ENCODE peak calls at places on chromosomes 5 and 9, in nine cellular contexts. O is spleen, Z is IMR-90, J is heart left ventricle, S is uterus, X is ovary, K is tibial nerve, Q is H1, E is prostate gland. W is an unnamed sample.

GRCh38 chr9:73093740-73094379 is 57.8 kb upstream of the ANXA1 start:
- DNase-seq in S (no peak), Z (peak; percentile 1), Q (no peak), X (no peak), O (no peak), J (no peak), E (no peak), K (no peak), W (no peak)

GRCh38 chr9:34547960-34548603 is 25.3 kb upstream of the ENHO start:
- DNase-seq in O (peak; percentile 84), K (peak; percentile 37), Z (peak; percentile 51), S (peak; percentile 73), E (peak; percentile 63), J (peak; percentile 67), X (peak; percentile 76), Q (peak; percentile 89), W (no peak)

GRCh38 chr5:53249529-53249928 is 140.0 kb upstream of the MOCS2 start:
- DNase-seq in S (no peak), X (no peak), Q (no peak), O (no peak), Z (peak; percentile 98), J (no peak), E (no peak), K (no peak), W (no peak)

GRCh38 chr9:126615251-126615790 is 1.6 kb downstream of the LMX1B start:
- DNase-seq in K (no peak), X (no peak), Z (peak; percentile 4), E (no peak), O (no peak), S (no peak), J (peak; percentile 43), Q (peak; percentile 75), W (no peak)

GRCh38 chr9:20722221-20722620 is 38.2 kb downstream of the FOCAD start:
- DNase-seq in X (no peak), Q (no peak), K (no peak), O (no peak), E (no peak), S (no peak), J (no peak), Z (no peak), W (no peak)

GRCh38 chr5:76718880-76719279 is 3.0 kb downstream of the F2R start:
- DNase-seq in X (no peak), K (no peak), Z (no peak), E (no peak), O (no peak), J (no peak), S (no peak), Q (no peak), W (no peak)

GRCh38 chr5:140060816-140061215 is 17.7 kb upstream of the NRG2 start:
- DNase-seq in K (no peak), Q (no peak), J (no peak), O (no peak), X (no peak), S (no peak), E (no peak), Z (no peak), W (no peak)

GRCh38 chr5:115262066-115262404 is 642 bp downstream of the PGGT1B start:
- DNase-seq in Q (no peak), E (no peak), K (no peak), S (no peak), O (no peak), J (no peak), Z (peak; percentile 8), X (no peak), W (no peak)

GRCh38 chr9:11506980-11507379 is 894.2 kb upstream of the PTPRD start:
- DNase-seq in J (no peak), O (no peak), E (no peak), K (no peak), S (no peak), Q (no peak), X (no peak), Z (no peak), W (no peak)

GRCh38 chr9:127570533-127571111 is 41.5 kb upstream of the STXBP1 start:
- DNase-seq in X (no peak), Q (no peak), J (no peak), E (no peak), S (no peak), K (no peak), O (no peak), Z (no peak), W (no peak)

GRCh38 chr5:126139773-126140172 is 283.4 kb upstream of the GRAMD2B start:
- DNase-seq in S (no peak), Z (peak; percentile 7), K (no peak), J (no peak), O (no peak), Q (no peak), E (no peak), X (no peak), W (no peak)

GRCh38 chr9:135047026-135047350 is 40.5 kb upstream of the OLFM1 start:
- DNase-seq in O (no peak), J (no peak), K (no peak), Z (no peak), S (no peak), Q (no peak), X (no peak), E (no peak), W (peak; percentile 40)

GRCh38 chr5:21931076-21931475 is 922.1 kb downstream of the CDH12 start:
- DNase-seq in S (no peak), K (no peak), O (no peak), X (no peak), Q (no peak), Z (no peak), E (no peak), J (no peak), W (no peak)

GRCh38 chr9:124392855-124393460 is 22.3 kb downstream of the PSMB7 start:
- DNase-seq in K (no peak), J (no peak), X (no peak), E (no peak), O (no peak), Q (no peak), Z (peak; percentile 95), S (no peak), W (no peak)

GRCh38 chr9:133088146-133088750 is 26.5 kb downstream of the CEL start:
- DNase-seq in E (no peak), J (no peak), S (no peak), K (no peak), Z (no peak), X (no peak), O (no peak), Q (no peak), W (no peak)

GRCh38 chr9:133090187-133090586 is 28.4 kb downstream of the CEL start:
- DNase-seq in K (no peak), Z (no peak), X (no peak), Q (no peak), J (no peak), S (no peak), O (no peak), E (no peak), W (no peak)

GRCh38 chr9:133088756-133089155 is 27.0 kb downstream of the CEL start:
- DNase-seq in J (no peak), X (no peak), S (no peak), E (no peak), K (no peak), Q (no peak), O (no peak), Z (no peak), W (no peak)

GRCh38 chr9:133090752-133091325 is 29.1 kb downstream of the CEL start:
- DNase-seq in Z (no peak), J (no peak), K (no peak), O (peak; percentile 45), S (no peak), E (no peak), Q (no peak), X (no peak), W (no peak)

GRCh38 chr9:133089271-133089671 is 27.5 kb downstream of the CEL start:
- DNase-seq in Q (no peak), K (no peak), J (no peak), S (no peak), O (no peak), E (no peak), Z (no peak), X (no peak), W (no peak)
- TF ChIP-seq POLR2A in Q (no peak), K (no peak), J (no peak), S (no peak), O (no peak), E (no peak), Z (no peak), X (no peak), W (no peak)

DNA sequence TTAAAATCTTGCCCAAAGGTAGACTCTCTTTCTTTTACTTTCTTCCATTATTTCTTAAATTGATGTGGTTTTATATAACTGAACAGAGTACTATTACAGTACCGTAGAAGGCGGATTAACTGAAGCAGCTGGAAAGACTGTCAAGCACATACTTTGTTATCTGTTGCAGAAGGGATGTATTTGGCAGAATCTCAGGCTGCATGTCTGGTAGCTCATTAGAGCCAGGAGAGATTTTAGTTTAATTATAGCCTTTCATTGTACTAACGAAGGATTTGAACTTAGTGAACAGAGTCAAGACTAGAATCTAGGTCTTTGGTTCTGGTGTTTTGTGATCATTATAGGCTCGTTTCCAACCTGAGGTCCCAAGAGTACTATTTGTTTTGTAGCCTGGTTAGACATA is 20.6 kb downstream of the ZNF354C start:
- DNase-seq in E (no peak), X (no peak), K (no peak), S (no peak), Q (no peak), J (no peak), Z (no peak), O (no peak), W (no peak)
- H3K9me3 ChIP-seq in E (peaks cover 19% of the 10 kb centered on the region), X (peaks cover 66% of the 10 kb centered on the region), K (peaks cover 42% of the 10 kb centered on the region), S (peaks cover 8% of the 10 kb centered on the region), Q (peaks cover 84% of the 10 kb centered on the region), J (peaks cover 100% of the 10 kb centered on the region), Z (peaks cover 75% of the 10 kb centered on the region), O (peaks cover 100% of the 10 kb centered on the region), W (peaks cover 52% of the 10 kb centered on the region)

GRCh38 chr9:108620767-108621166 is 235.0 kb downstream of the ACTL7B start:
- DNase-seq in E (no peak), S (no peak), Z (no peak), J (no peak), K (no peak), Q (no peak), O (no peak), X (no peak), W (no peak)
- H3K4me1 ChIP-seq in E (no peaks in the 10 kb centered on the region), S (no peaks in the 10 kb centered on the region), Z (no peaks in the 10 kb centered on the region), J (no peaks in the 10 kb centered on the region), K (no peaks in the 10 kb centered on the region), Q (no peaks in the 10 kb centered on the region), O (no peaks in the 10 kb centered on the region), X (no peaks in the 10 kb centered on the region), W (no peaks in the 10 kb centered on the region)

DNA sequence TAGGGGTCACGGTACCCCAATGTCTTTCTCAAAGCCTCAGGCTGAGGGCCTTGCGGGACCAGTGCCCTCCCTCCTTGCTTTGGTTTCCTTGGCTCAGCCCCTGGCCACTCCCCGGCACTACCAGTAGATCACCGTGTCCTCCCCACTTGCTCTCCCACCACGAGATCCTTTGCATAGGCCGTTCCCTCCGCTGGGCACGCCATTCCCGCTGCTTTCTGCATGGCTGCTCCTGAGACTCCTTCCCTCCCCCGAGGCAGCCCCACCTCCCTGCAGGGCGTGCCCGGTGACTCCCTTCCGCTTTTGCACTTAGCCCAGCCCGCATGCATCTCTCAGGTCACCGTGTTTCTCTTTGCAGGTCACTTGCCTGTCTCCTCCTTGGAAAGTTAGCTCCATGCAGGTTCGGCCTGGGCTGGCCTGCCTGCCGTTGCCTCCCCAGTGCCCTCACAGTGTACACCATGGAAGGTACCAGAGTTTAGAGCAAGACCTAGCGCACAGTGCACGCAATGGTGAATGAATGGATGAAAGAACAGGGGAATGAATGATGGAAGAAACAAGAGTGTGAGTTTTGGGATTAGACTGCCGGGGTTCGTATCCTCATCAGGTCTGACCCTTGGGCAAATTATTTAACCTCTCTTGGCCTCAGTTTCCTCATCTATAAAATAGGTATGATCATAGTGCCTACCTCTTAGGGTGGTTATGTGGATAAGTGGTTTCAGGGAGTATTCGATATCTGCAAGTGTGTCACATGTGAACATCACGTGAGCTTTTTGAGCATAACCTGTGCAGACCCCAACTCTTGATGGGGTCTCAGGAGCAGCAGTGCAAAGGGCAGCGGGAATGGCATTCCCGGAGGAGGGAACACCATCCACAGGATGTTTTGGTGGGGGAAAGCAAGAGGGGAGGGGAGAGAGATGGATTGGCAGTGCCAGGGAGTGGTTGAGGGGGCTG is 214.3 kb downstream of the C9orf50 start:
- DNase-seq in X (no peak), Z (no peak), O (peak; percentile 80), E (no peak), K (no peak), S (peak; percentile 73), J (no peak), Q (peak; percentile 45), W (peak; percentile 84)
- TF ChIP-seq POLR2A in X (no peak), Z (no peak), O (no peak), E (no peak), K (no peak), S (peak; percentile 15), J (no peak), Q (no peak), W (no peak)

W was measured in Peyer's patch.